ENCODE peak calls at places on chromosomes 13 and 19, in six cellular contexts. C is tibial nerve, K is foreskin fibroblast, N is glutamatergic neuron, H is endothelial cell of umbilical vein, A is Peyer's patch. M is an unnamed sample.

GRCh38 chr19:15321739-15322138 is 10.6 kb downstream of the BRD4 start:
- DNase-seq in C (no peak), K (no peak), N (no peak), H (no peak), A (no peak), M (no peak)

GRCh38 chr19:30873691-30874090 is 475.5 kb downstream of the TSHZ3 start:
- DNase-seq in C (no peak), K (no peak), N (no peak), H (no peak), A (no peak), M (no peak)

GRCh38 chr19:33767898-33768413 is 28.7 kb upstream of the KCTD15 start:
- DNase-seq in C (no peak), K (no peak), N (no peak), H (peak), A (no peak), M (no peak)

GRCh38 chr19:46786236-46787039 is 2.0 kb downstream of the SLC1A5 start:
- DNase-seq in C (peak), K (peak), N (peak), H (peak), A (peak), M (peak)

GRCh38 chr19:32873560-32873959 is 4.0 kb upstream of the SLC7A9 start:
- DNase-seq in C (no peak), K (no peak), N (no peak), H (no peak), A (no peak), M (peak)

GRCh38 chr19:49057636-49058234 is at the start of gene CGB7:
- DNase-seq in C (peak), K (peak), N (peak), H (peak), A (peak), M (no peak)

GRCh38 chr19:6109947-6110346 is 353 bp downstream of the RFX2 start:
- DNase-seq in C (no peak), K (no peak), N (no peak), H (no peak), A (no peak), M (no peak)

GRCh38 chr13:27830010-27830409 is 37.7 kb downstream of the GSX1 start:
- DNase-seq in C (no peak), K (no peak), N (peak), H (peak), A (peak), M (peak)

GRCh38 chr19:47305309-47305751 is 4.3 kb upstream of the C5AR1 start:
- DNase-seq in C (peak), K (peak), N (peak), H (peak), A (peak), M (peak)

GRCh38 chr13:104253063-104253680 is 1187.0 kb upstream of the SLC10A2 start:
- DNase-seq in C (no peak), K (no peak), N (no peak), H (peak), A (no peak), M (no peak)

GRCh38 chr13:78131811-78132210 is 213.2 kb upstream of the EDNRB start:
- DNase-seq in C (no peak), K (no peak), N (no peak), H (peak), A (no peak), M (no peak)

GRCh38 chr13:36370108-36370429 is 23.9 kb upstream of the SPART start:
- DNase-seq in C (peak), K (no peak), N (peak), H (no peak), A (no peak), M (no peak)

GRCh38 chr13:25067054-25067453 is 28.9 kb upstream of the PABPC3 start:
- DNase-seq in C (no peak), K (no peak), N (no peak), H (no peak), A (no peak), M (no peak)

GRCh38 chr13:112674412-112675383 is 15.1 kb upstream of the ATP11A start:
- DNase-seq in C (no peak), K (no peak), N (no peak), H (no peak), A (no peak), M (no peak)

GRCh38 chr19:13795595-13796300 is 505 bp downstream of the ZSWIM4 start:
- DNase-seq in C (no peak), K (no peak), N (peak), H (peak), A (no peak), M (peak)

GRCh38 chr19:48443262-48443661 is 2.5 kb upstream of the GRWD1 start:
- DNase-seq in C (no peak), K (no peak), N (no peak), H (no peak), A (no peak), M (peak)

GRCh38 chr13:46181799-46182490 is at the start of gene LCP1:
- DNase-seq in C (no peak), K (no peak), N (no peak), H (no peak), A (no peak), M (peak)

GRCh38 chr19:33950141-33950805 is 153.6 kb downstream of the KCTD15 start:
- DNase-seq in C (no peak), K (no peak), N (no peak), H (no peak), A (no peak), M (no peak)

GRCh38 chr19:4547303-4548237 is 7.7 kb upstream of the LRG1 start:
- DNase-seq in C (no peak), K (no peak), N (no peak), H (peak), A (no peak), M (no peak)

GRCh38 chr13:97342136-97342535 is 91.8 kb upstream of the RAP2A start:
- DNase-seq in C (no peak), K (no peak), N (no peak), H (no peak), A (no peak), M (no peak)

GRCh38 chr19:5001547-5002131 is 32.7 kb downstream of the KDM4B start:
- DNase-seq in C (no peak), K (peak), N (peak), H (peak), A (no peak), M (peak)

GRCh38 chr19:32945260-32945659 is 26.5 kb downstream of the CEP89 start:
- DNase-seq in C (no peak), K (no peak), N (no peak), H (no peak), A (no peak), M (no peak)

GRCh38 chr13:44865722-44866484 is 123.4 kb downstream of the NUFIP1 start:
- DNase-seq in C (no peak), K (no peak), N (no peak), H (no peak), A (no peak), M (no peak)

GRCh38 chr13:106277483-106278154 is 257.8 kb downstream of the EFNB2 start:
- DNase-seq in C (no peak), K (no peak), N (no peak), H (no peak), A (no peak), M (no peak)

GRCh38 chr13:76385606-76386005 is 500.6 kb downstream of the KCTD12 start:
- DNase-seq in C (no peak), K (peak), N (no peak), H (no peak), A (no peak), M (no peak)

DNA sequence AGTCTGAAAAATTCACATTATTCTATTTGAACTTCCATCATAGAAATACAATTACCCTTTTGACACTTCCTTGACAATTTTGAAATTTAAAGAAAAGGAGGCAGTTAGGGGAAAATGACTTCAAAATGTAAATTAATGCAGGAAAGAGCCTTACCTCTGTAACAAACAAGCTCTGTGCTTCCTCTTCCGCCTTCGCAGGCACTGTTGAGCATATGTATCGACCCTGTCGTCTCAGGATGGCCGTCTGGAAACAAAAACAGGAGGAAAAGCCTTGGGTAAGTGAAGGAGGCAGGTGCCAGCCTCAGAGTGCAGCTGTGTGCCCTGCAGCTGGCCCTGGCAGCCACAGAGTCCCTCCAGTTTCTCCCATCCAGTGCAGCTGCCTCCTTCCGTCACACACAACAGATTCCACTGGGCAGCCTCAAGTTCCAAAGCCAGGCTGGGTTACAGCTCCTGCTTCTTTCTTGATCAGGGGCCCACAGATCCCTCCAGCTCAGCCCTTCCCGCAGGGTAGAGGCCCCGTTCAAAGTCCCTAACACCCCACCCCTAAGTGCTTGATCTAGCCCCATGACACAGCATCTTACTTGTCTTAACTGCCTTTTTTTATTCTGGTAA is 47.7 kb downstream of the DOCK9 start:
- DNase-seq in C (no peak), K (no peak), N (no peak), H (peak), A (no peak), M (no peak)
- TF ChIP-seq CTCF in C (no peak), K (no peak), N (no peak), H (no peak), A (no peak), M (no peak)

GRCh38 chr13:19781526-19781925 is 1.2 kb downstream of the PSPC1 start:
- DNase-seq in C (no peak), K (no peak), N (no peak), H (peak), A (no peak), M (no peak)

GRCh38 chr13:19782049-19782726 is 557 bp downstream of the PSPC1 start:
- DNase-seq in C (peak), K (peak), N (peak), H (peak), A (peak), M (peak)
- TF ChIP-seq CTCF in C (no peak), K (no peak), N (no peak), H (no peak), A (no peak), M (no peak)

GRCh38 chr13:110402301-110403069 is 95.4 kb downstream of the COL4A2 start:
- DNase-seq in C (no peak), K (no peak), N (no peak), H (no peak), A (no peak), M (no peak)

GRCh38 chr13:110399801-110400200 is 92.7 kb downstream of the COL4A2 start:
- DNase-seq in C (no peak), K (no peak), N (no peak), H (no peak), A (no peak), M (no peak)

GRCh38 chr13:110398564-110399507 is 91.8 kb downstream of the COL4A2 start:
- DNase-seq in C (no peak), K (no peak), N (no peak), H (no peak), A (no peak), M (no peak)

GRCh38 chr13:110403315-110403714 is 96.2 kb downstream of the COL4A2 start:
- DNase-seq in C (no peak), K (peak), N (no peak), H (no peak), A (no peak), M (no peak)

DNA sequence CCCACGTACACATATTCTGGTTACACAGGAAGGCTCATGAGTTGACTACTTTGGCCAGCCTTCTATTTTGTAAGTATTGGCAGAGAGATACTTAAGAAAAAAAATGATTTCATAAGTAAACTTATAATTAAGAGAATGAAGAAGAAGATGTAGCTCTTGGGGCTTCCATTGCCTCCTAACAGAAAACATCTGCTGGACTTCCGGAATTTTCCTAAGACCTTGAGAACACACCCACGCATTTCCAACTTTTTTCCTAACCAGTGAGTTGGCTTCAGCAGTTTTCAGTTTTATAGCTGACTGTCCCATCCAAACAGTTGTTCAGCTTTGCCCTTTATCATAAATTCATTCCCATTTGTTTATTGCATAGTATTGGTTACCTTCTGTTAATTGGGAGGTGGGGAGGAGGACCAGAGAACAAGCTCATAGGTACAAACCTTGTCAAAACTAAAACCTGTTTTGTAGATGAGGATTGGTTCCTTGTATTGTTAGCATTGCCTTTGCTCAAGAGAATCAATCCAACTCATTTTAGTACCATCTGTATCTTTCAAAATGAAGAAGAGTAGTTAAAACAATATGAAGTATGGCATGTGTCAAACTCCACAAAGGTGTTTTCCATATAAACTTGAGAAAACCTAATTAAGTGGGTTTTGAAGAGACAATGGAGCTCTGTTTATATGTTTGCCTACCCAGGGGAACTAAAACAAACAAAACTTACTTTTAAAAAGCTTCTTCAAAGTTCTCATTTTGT is 93.9 kb downstream of the COL4A2 start:
- DNase-seq in C (no peak), K (peak), N (no peak), H (no peak), A (no peak), M (no peak)
- TF ChIP-seq CTCF in C (no peak), K (no peak), N (no peak), H (no peak), A (no peak), M (no peak)

GRCh38 chr19:29119582-29119981 is 93.4 kb downstream of the UQCRFS1 start:
- DNase-seq in C (no peak), K (no peak), N (peak), H (no peak), A (no peak), M (no peak)
- TF ChIP-seq CTCF in C (no peak), K (peak), N (peak), H (no peak), A (no peak), M (no peak)

M was measured in GM13977.